ENCODE peak calls at places on chromosome 20, in ten cellular contexts. Z, S, H, C, I, M, Y, V, D and A are unnamed samples.

GRCh38 chr20:23245553-23246128 is 105.0 kb upstream of the NXT1 start:
- DNase-seq in Z (peak), S (peak), H (no peak), C (peak), I (peak), M (no peak), Y (no peak), V (peak), D (no peak), A (peak)

GRCh38 chr20:57662313-57663240 is 42.4 kb upstream of the ZBP1 start:
- DNase-seq in Z (no peak), S (no peak), H (no peak), C (no peak), I (no peak), M (peak), Y (peak), V (peak), D (no peak), A (no peak)

GRCh38 chr20:62768815-62769287 is 27.4 kb upstream of the MRGBP start:
- DNase-seq in Z (no peak), S (no peak), H (no peak), C (peak), I (peak), M (no peak), Y (no peak), V (no peak), D (no peak), A (no peak)

GRCh38 chr20:46408281-46408731 is 1.9 kb upstream of the ELMO2 start:
- DNase-seq in Z (peak), S (no peak), H (no peak), C (no peak), I (no peak), M (no peak), Y (no peak), V (no peak), D (no peak), A (no peak)

GRCh38 chr20:34401741-34402455 is 38.8 kb downstream of the ITCH start:
- DNase-seq in Z (peak), S (no peak), H (no peak), C (no peak), I (no peak), M (no peak), Y (no peak), V (no peak), D (no peak), A (no peak)

GRCh38 chr20:38418509-38419204 is 16.5 kb downstream of the SNHG17 start:
- DNase-seq in Z (no peak), S (no peak), H (no peak), C (peak), I (no peak), M (no peak), Y (no peak), V (no peak), D (no peak), A (no peak)

GRCh38 chr20:10419550-10420133 is 14.4 kb downstream of the MKKS start:
- DNase-seq in Z (no peak), S (no peak), H (no peak), C (no peak), I (no peak), M (no peak), Y (no peak), V (no peak), D (no peak), A (no peak)

GRCh38 chr20:37443596-37443995 is 77.5 kb upstream of the NNAT start:
- DNase-seq in Z (no peak), S (no peak), H (no peak), C (no peak), I (no peak), M (no peak), Y (no peak), V (no peak), D (no peak), A (no peak)

GRCh38 chr20:51720854-51721253 is 47.3 kb downstream of the ATP9A start:
- DNase-seq in Z (no peak), S (no peak), H (no peak), C (no peak), I (no peak), M (peak), Y (no peak), V (no peak), D (no peak), A (no peak)

GRCh38 chr20:31760457-31761240 is 21.6 kb downstream of the TPX2 start:
- DNase-seq in Z (no peak), S (no peak), H (no peak), C (no peak), I (no peak), M (no peak), Y (no peak), V (no peak), D (no peak), A (no peak)

GRCh38 chr20:36645353-36645752 is 643 bp downstream of the SLA2 start:
- DNase-seq in Z (no peak), S (no peak), H (no peak), C (no peak), I (no peak), M (no peak), Y (no peak), V (no peak), D (no peak), A (no peak)

GRCh38 chr20:20017852-20018245 is 687 bp downstream of the NAA20 start:
- DNase-seq in Z (no peak), S (no peak), H (no peak), C (no peak), I (no peak), M (no peak), Y (no peak), V (no peak), D (peak), A (no peak)

GRCh38 chr20:21704408-21705385 is 767 bp upstream of the PAX1 start:
- DNase-seq in Z (peak), S (peak), H (no peak), C (no peak), I (no peak), M (no peak), Y (no peak), V (no peak), D (no peak), A (no peak)

GRCh38 chr20:20134941-20135572 is 82.7 kb downstream of the CFAP61 start:
- DNase-seq in Z (no peak), S (no peak), H (no peak), C (no peak), I (no peak), M (no peak), Y (no peak), V (no peak), D (no peak), A (no peak)